ENCODE peak calls at places on chromosomes 12 and 14, in six cellular contexts. R, B, F, C, E and M are unnamed samples.

GRCh38 chr14:101115652-101116051 is 212.1 kb upstream of the RTL1 start:
- DNase-seq in B (no peak), C (peak), F (no peak), R (no peak), E (no peak), M (no peak)

GRCh38 chr12:50637870-50638481 is 125.9 kb upstream of the ATF1 start:
- DNase-seq in B (peak), R (peak), C (no peak), F (no peak), E (no peak), M (peak)

GRCh38 chr12:58425481-58426392 is 484.4 kb downstream of the ATP23 start:
- DNase-seq in C (no peak), E (peak), B (peak), F (peak), R (no peak), M (peak)

GRCh38 chr12:132483612-132484011 is 6.3 kb upstream of the FBRSL1 start:
- DNase-seq in R (no peak), F (no peak), C (no peak), E (peak), B (no peak), M (no peak)

GRCh38 chr12:52335598-52336262 is 14.5 kb upstream of the KRT83 start:
- DNase-seq in F (no peak), C (no peak), R (no peak), E (no peak), B (no peak), M (no peak)

GRCh38 chr14:49977126-49977841 is 84.4 kb downstream of the ARF6 start:
- DNase-seq in E (no peak), B (no peak), F (no peak), C (peak), R (no peak), M (no peak)

GRCh38 chr14:76091036-76091435 is 60.7 kb upstream of the GPATCH2L start:
- DNase-seq in E (peak), B (peak), C (no peak), R (no peak), F (no peak), M (peak)

GRCh38 chr12:32921397-32921796 is 24.8 kb upstream of the PKP2 start:
- DNase-seq in R (no peak), F (peak), C (no peak), B (no peak), E (no peak), M (peak)

GRCh38 chr12:79454338-79454777 is 236.4 kb downstream of the PAWR start:
- DNase-seq in C (no peak), E (no peak), B (no peak), F (peak), R (no peak), M (peak)

GRCh38 chr12:67671419-67671818 is 22.9 kb downstream of the DYRK2 start:
- DNase-seq in C (no peak), R (no peak), E (no peak), B (no peak), F (no peak), M (no peak)

GRCh38 chr12:87779858-87780498 is 249.2 kb downstream of the C12orf50 start:
- DNase-seq in F (no peak), R (no peak), E (no peak), B (no peak), C (no peak), M (no peak)

GRCh38 chr14:76280221-76280620 is 95.7 kb upstream of the ESRRB start:
- DNase-seq in C (peak), F (no peak), R (no peak), B (no peak), E (no peak), M (no peak)

GRCh38 chr14:51548187-51548586 is 103.5 kb upstream of the FRMD6 start:
- DNase-seq in E (no peak), R (no peak), F (no peak), C (no peak), B (no peak), M (no peak)

GRCh38 chr14:64463198-64463597 is 2.1 kb upstream of the AKAP5 start:
- DNase-seq in F (no peak), B (no peak), C (no peak), E (no peak), R (no peak), M (no peak)

GRCh38 chr12:79689041-79689476 is 1.7 kb downstream of the PAWR start:
- DNase-seq in B (no peak), F (no peak), E (no peak), R (no peak), C (no peak), M (no peak)

GRCh38 chr14:63673255-63673654 is 31.6 kb upstream of the WDR89 start:
- DNase-seq in E (no peak), F (no peak), C (no peak), R (no peak), B (no peak), M (no peak)

GRCh38 chr14:73283592-73284379 is 46.5 kb downstream of the PAPLN start:
- DNase-seq in F (no peak), R (no peak), C (no peak), E (no peak), B (no peak), M (peak)